ENCODE peak calls at places on chromosomes 11 and 22, in four cellular contexts. One of them, this sample, is unnamed.

GRCh38 chr11:64759131-64759721 is 548 bp downstream of the PYGM start:
- DNase-seq in fibroblast of villous mesenchyme: no peak
- DNase-seq in fibroblast of mammary gland: no peak
- DNase-seq in AG04450: no peak
- DNase-seq in this sample: no peak

GRCh38 chr11:17991799-17992433 is 20.9 kb downstream of the SERGEF start:
- DNase-seq in fibroblast of villous mesenchyme: peak; percentile 63
- DNase-seq in fibroblast of mammary gland: peak; percentile 66
- DNase-seq in AG04450: peak; percentile 36
- DNase-seq in this sample: no peak

GRCh38 chr11:68750197-68750987 is 928 bp downstream of the TESMIN start:
- DNase-seq in fibroblast of villous mesenchyme: no peak
- DNase-seq in fibroblast of mammary gland: no peak
- DNase-seq in AG04450: no peak
- DNase-seq in this sample: no peak

GRCh38 chr11:65391007-65391406 is 4.6 kb downstream of the FRMD8 start:
- DNase-seq in fibroblast of villous mesenchyme: peak; percentile 61
- DNase-seq in fibroblast of mammary gland: peak; percentile 33
- DNase-seq in AG04450: no peak
- DNase-seq in this sample: no peak

GRCh38 chr22:40345271-40345670 is 1.0 kb upstream of the ADSL start:
- DNase-seq in fibroblast of villous mesenchyme: peak; percentile 51
- DNase-seq in fibroblast of mammary gland: peak; percentile 61
- DNase-seq in AG04450: no peak
- DNase-seq in this sample: no peak

GRCh38 chr11:40797981-40798380 is 661.5 kb downstream of the LRRC4C start:
- DNase-seq in fibroblast of villous mesenchyme: no peak
- DNase-seq in fibroblast of mammary gland: no peak
- DNase-seq in AG04450: no peak
- DNase-seq in this sample: no peak

GRCh38 chr11:125347261-125347585 is 148.8 kb downstream of the FEZ1 start:
- DNase-seq in fibroblast of villous mesenchyme: no peak
- DNase-seq in fibroblast of mammary gland: no peak
- DNase-seq in AG04450: no peak
- DNase-seq in this sample: no peak

GRCh38 chr11:2299773-2300172 is 1.9 kb downstream of the C11orf21 start:
- DNase-seq in fibroblast of villous mesenchyme: no peak
- DNase-seq in fibroblast of mammary gland: no peak
- DNase-seq in AG04450: no peak
- DNase-seq in this sample: no peak

GRCh38 chr11:133137939-133138338 is 394.4 kb downstream of the OPCML start:
- DNase-seq in fibroblast of villous mesenchyme: no peak
- DNase-seq in fibroblast of mammary gland: no peak
- DNase-seq in AG04450: no peak
- DNase-seq in this sample: no peak

GRCh38 chr11:20099527-20099926 is 60.7 kb downstream of the DBX1 start:
- DNase-seq in fibroblast of villous mesenchyme: no peak
- DNase-seq in fibroblast of mammary gland: no peak
- DNase-seq in AG04450: no peak
- DNase-seq in this sample: no peak

GRCh38 chr11:116875194-116875593 is 37.8 kb upstream of the APOA1 start:
- DNase-seq in fibroblast of villous mesenchyme: no peak
- DNase-seq in fibroblast of mammary gland: no peak
- DNase-seq in AG04450: no peak
- DNase-seq in this sample: no peak

GRCh38 chr22:19271856-19272535 is 19.5 kb downstream of the CLTCL1 start:
- DNase-seq in fibroblast of villous mesenchyme: no peak
- DNase-seq in fibroblast of mammary gland: no peak
- DNase-seq in AG04450: peak; percentile 15
- DNase-seq in this sample: no peak

GRCh38 chr11:113475160-113475761 is at the start of gene DRD2:
- DNase-seq in fibroblast of villous mesenchyme: no peak
- DNase-seq in fibroblast of mammary gland: no peak
- DNase-seq in AG04450: no peak
- DNase-seq in this sample: no peak

GRCh38 chr11:70580036-70580805 is 181.9 kb downstream of the CTTN start:
- DNase-seq in fibroblast of villous mesenchyme: no peak
- DNase-seq in fibroblast of mammary gland: no peak
- DNase-seq in AG04450: no peak
- DNase-seq in this sample: no peak

GRCh38 chr11:79440451-79441158 is at the start of gene TENM4:
- DNase-seq in fibroblast of villous mesenchyme: peak; percentile 37
- DNase-seq in fibroblast of mammary gland: peak; percentile 85
- DNase-seq in AG04450: peak; percentile 77
- DNase-seq in this sample: no peak

GRCh38 chr11:36426226-36426848 is 83.7 kb downstream of the TRAF6 start:
- DNase-seq in fibroblast of villous mesenchyme: peak; percentile 29
- DNase-seq in fibroblast of mammary gland: no peak
- DNase-seq in AG04450: no peak
- DNase-seq in this sample: no peak

GRCh38 chr11:36417154-36417553 is 92.9 kb downstream of the TRAF6 start:
- DNase-seq in fibroblast of villous mesenchyme: no peak
- DNase-seq in fibroblast of mammary gland: no peak
- DNase-seq in AG04450: no peak
- DNase-seq in this sample: no peak

GRCh38 chr11:36425593-36426206 is 84.4 kb downstream of the TRAF6 start:
- DNase-seq in fibroblast of villous mesenchyme: no peak
- DNase-seq in fibroblast of mammary gland: peak; percentile 57
- DNase-seq in AG04450: no peak
- DNase-seq in this sample: no peak

GRCh38 chr11:36420025-36420424 is 90.0 kb downstream of the TRAF6 start:
- DNase-seq in fibroblast of villous mesenchyme: no peak
- DNase-seq in fibroblast of mammary gland: no peak
- DNase-seq in AG04450: no peak
- DNase-seq in this sample: no peak

GRCh38 chr11:36421546-36422155 is 88.4 kb downstream of the TRAF6 start:
- DNase-seq in fibroblast of villous mesenchyme: no peak
- DNase-seq in fibroblast of mammary gland: peak; percentile 60
- DNase-seq in AG04450: no peak
- DNase-seq in this sample: no peak
- H3K4me3 ChIP-seq in fibroblast of villous mesenchyme: no peak overlapping the region
- H3K4me3 ChIP-seq in fibroblast of mammary gland: no peak overlapping the region
- H3K4me3 ChIP-seq in AG04450: no peak overlapping the region
- H3K4me3 ChIP-seq in this sample: no peak overlapping the region

DNA sequence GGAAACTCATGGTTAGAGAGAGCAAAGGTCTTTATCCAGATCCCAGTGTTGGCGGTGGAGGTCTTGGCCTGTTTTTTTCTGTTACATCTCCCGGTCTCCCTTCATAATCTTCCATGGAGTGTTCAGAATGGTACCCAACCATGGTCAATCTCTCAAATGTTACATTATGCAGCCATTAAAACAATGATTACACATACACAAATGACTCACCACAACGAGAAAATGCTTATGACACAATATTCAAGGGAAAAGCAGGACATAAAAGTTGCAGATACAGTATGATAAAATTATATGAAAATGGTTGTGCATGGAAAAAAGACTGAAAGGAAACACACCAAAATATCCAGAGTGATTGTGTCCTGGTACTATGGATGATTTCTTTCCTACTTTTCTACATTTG is 17.8 kb upstream of the CSNK1E start:
- DNase-seq in fibroblast of villous mesenchyme: peak; percentile 46
- DNase-seq in fibroblast of mammary gland: peak; percentile 58
- DNase-seq in AG04450: no peak
- DNase-seq in this sample: no peak
- H3K4me3 ChIP-seq in fibroblast of villous mesenchyme: no peak overlapping the region
- H3K4me3 ChIP-seq in fibroblast of mammary gland: no peak overlapping the region
- H3K4me3 ChIP-seq in AG04450: no peak overlapping the region
- H3K4me3 ChIP-seq in this sample: no peak overlapping the region

GRCh38 chr11:67290801-67291200 is 1.7 kb downstream of the ANKRD13D start:
- DNase-seq in fibroblast of villous mesenchyme: peak; percentile 79
- DNase-seq in fibroblast of mammary gland: peak; percentile 89
- DNase-seq in AG04450: no peak
- DNase-seq in this sample: no peak
- H3K4me3 ChIP-seq in fibroblast of villous mesenchyme: peak overlapping the region; percentile 78
- H3K4me3 ChIP-seq in fibroblast of mammary gland: no peak overlapping the region
- H3K4me3 ChIP-seq in AG04450: peak overlapping the region; percentile 78
- H3K4me3 ChIP-seq in this sample: peak overlapping the region; percentile 84

GRCh38 chr22:37198290-37199102 is 10.4 kb upstream of the C1QTNF6 start:
- DNase-seq in fibroblast of villous mesenchyme: peak; percentile 76
- DNase-seq in fibroblast of mammary gland: peak; percentile 73
- DNase-seq in AG04450: no peak
- DNase-seq in this sample: no peak

GRCh38 chr22:37199103-37199838 is 11.2 kb upstream of the C1QTNF6 start:
- DNase-seq in fibroblast of villous mesenchyme: peak; percentile 98
- DNase-seq in fibroblast of mammary gland: peak; percentile 96
- DNase-seq in AG04450: peak; percentile 95
- DNase-seq in this sample: peak; percentile 75

GRCh38 chr22:37196539-37197450 is 8.7 kb upstream of the C1QTNF6 start:
- DNase-seq in fibroblast of villous mesenchyme: peak; percentile 91
- DNase-seq in fibroblast of mammary gland: peak; percentile 87
- DNase-seq in AG04450: peak; percentile 38
- DNase-seq in this sample: no peak

GRCh38 chr22:37195921-37196320 is 7.9 kb upstream of the C1QTNF6 start:
- DNase-seq in fibroblast of villous mesenchyme: peak; percentile 52
- DNase-seq in fibroblast of mammary gland: peak; percentile 65
- DNase-seq in AG04450: no peak
- DNase-seq in this sample: no peak

GRCh38 chr22:37197451-37198289 is 9.6 kb upstream of the C1QTNF6 start:
- DNase-seq in fibroblast of villous mesenchyme: peak; percentile 91
- DNase-seq in fibroblast of mammary gland: peak; percentile 83
- DNase-seq in AG04450: no peak
- DNase-seq in this sample: no peak
- H3K4me3 ChIP-seq in fibroblast of villous mesenchyme: no peak overlapping the region
- H3K4me3 ChIP-seq in fibroblast of mammary gland: no peak overlapping the region
- H3K4me3 ChIP-seq in AG04450: no peak overlapping the region
- H3K4me3 ChIP-seq in this sample: peak overlapping the region; percentile 78

GRCh38 chr11:31702966-31703365 is 108.2 kb downstream of the PAX6 start:
- DNase-seq in fibroblast of villous mesenchyme: no peak
- DNase-seq in fibroblast of mammary gland: peak; percentile 71
- DNase-seq in AG04450: no peak
- DNase-seq in this sample: no peak
- H3K4me3 ChIP-seq in fibroblast of villous mesenchyme: no peak overlapping the region
- H3K4me3 ChIP-seq in fibroblast of mammary gland: no peak overlapping the region
- H3K4me3 ChIP-seq in AG04450: no peak overlapping the region
- H3K4me3 ChIP-seq in this sample: no peak overlapping the region